ENCODE peak calls at places on chromosome 20, in seven cellular contexts. P is progenitor cell of endocrine pancreas, M is A549, F is CD14-positive monocyte, U is nephron progenitor cell, D is HFFc6, K is endothelial cell of umbilical vein. T is an unnamed sample.

GRCh38 chr20:47969426-47969825 is 184.1 kb upstream of the SULF2 start:
- DNase-seq in P (no peak), M (no peak), F (no peak), U (no peak), D (no peak), K (no peak), T (no peak)

GRCh38 chr20:8315639-8316573 is 183.8 kb downstream of the PLCB1 start:
- DNase-seq in P (no peak), M (no peak), F (no peak), U (no peak), D (no peak), K (no peak), T (no peak)

GRCh38 chr20:14924433-14924832 is 587.0 kb upstream of the FLRT3 start:
- DNase-seq in P (no peak), M (no peak), F (no peak), U (no peak), D (no peak), K (peak; percentile 14), T (no peak)

GRCh38 chr20:62725596-62726268 is 17.1 kb downstream of the NTSR1 start:
- DNase-seq in P (no peak), M (no peak), F (no peak), U (no peak), D (no peak), K (no peak), T (no peak)

GRCh38 chr20:60255866-60256265 is 297.6 kb downstream of the CDH26 start:
- DNase-seq in P (no peak), M (no peak), F (no peak), U (no peak), D (peak; percentile 51), K (no peak), T (no peak)

GRCh38 chr20:50930139-50931047 is 844 bp downstream of the ADNP start:
- DNase-seq in P (peak; percentile 17), M (no peak), F (no peak), U (peak; percentile 53), D (no peak), K (no peak), T (no peak)

GRCh38 chr20:59806578-59806975 is 126.9 kb downstream of the SYCP2 start:
- DNase-seq in P (no peak), M (no peak), F (no peak), U (no peak), D (no peak), K (no peak), T (no peak)

GRCh38 chr20:58308290-58308679 is 1.2 kb upstream of the RAB22A start:
- DNase-seq in P (no peak), M (no peak), F (no peak), U (no peak), D (no peak), K (no peak), T (no peak)

GRCh38 chr20:38091447-38092216 is 58.1 kb downstream of the RPRD1B start:
- DNase-seq in P (no peak), M (no peak), F (no peak), U (no peak), D (no peak), K (no peak), T (no peak)

GRCh38 chr20:1178103-1178502 is 6.7 kb downstream of the TMEM74B start:
- DNase-seq in P (no peak), M (no peak), F (no peak), U (no peak), D (no peak), K (no peak), T (no peak)

GRCh38 chr20:16701296-16701695 is 28.5 kb upstream of the SNRPB2 start:
- DNase-seq in P (no peak), M (no peak), F (no peak), U (no peak), D (no peak), K (peak; percentile 14), T (no peak)

GRCh38 chr20:63947638-63948456 is 8.4 kb downstream of the UCKL1 start:
- DNase-seq in P (no peak), M (no peak), F (no peak), U (no peak), D (no peak), K (no peak), T (no peak)

GRCh38 chr20:40506567-40506966 is 182.5 kb downstream of the MAFB start:
- DNase-seq in P (no peak), M (peak; percentile 9), F (peak; percentile 100), U (no peak), D (no peak), K (peak; percentile 34), T (peak; percentile 15)

GRCh38 chr20:34525709-34526416 is 9.6 kb downstream of the DYNLRB1 start:
- DNase-seq in P (no peak), M (peak; percentile 97), F (no peak), U (no peak), D (peak; percentile 100), K (peak; percentile 99), T (no peak)

GRCh38 chr20:44734938-44735337 is 10.7 kb upstream of the KCNK15 start:
- DNase-seq in P (no peak), M (peak; percentile 63), F (no peak), U (no peak), D (peak; percentile 61), K (no peak), T (no peak)
- TF ChIP-seq CTCF in P (peak; percentile 22), M (no peak), F (no peak), U (peak; percentile 11), D (peak; percentile 72), K (peak; percentile 4), T (no peak)

DNA sequence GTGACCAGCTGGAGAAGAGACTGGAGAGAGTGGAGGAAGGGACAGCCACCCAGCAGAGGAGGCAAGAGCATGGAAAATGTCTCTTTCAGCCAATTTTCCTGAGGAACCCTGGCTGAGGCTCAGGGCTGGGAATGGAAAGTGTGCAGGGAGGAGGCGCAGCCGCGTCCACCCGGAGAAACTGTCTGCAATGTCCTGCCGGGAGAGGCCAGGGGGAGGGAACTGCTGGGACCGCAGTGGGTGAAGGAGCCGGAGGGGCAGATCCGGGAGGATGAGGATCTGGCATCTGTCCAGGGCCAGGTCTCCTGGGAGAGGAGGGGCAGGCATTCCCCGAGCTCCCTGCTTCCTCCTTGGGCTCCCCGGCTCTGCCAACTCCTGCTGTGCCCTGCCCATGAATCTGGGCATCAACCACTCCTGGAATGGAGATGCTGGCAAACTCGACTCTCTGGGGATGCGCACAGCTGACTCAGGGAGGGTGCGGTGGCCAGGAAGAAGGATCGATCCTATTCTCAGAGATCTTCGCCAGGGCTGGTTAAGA is 17.4 kb upstream of the HM13 start:
- DNase-seq in P (no peak), M (no peak), F (no peak), U (no peak), D (no peak), K (no peak), T (no peak)
- TF ChIP-seq CTCF in P (no peak), M (no peak), F (no peak), U (no peak), D (no peak), K (no peak), T (no peak)

DNA sequence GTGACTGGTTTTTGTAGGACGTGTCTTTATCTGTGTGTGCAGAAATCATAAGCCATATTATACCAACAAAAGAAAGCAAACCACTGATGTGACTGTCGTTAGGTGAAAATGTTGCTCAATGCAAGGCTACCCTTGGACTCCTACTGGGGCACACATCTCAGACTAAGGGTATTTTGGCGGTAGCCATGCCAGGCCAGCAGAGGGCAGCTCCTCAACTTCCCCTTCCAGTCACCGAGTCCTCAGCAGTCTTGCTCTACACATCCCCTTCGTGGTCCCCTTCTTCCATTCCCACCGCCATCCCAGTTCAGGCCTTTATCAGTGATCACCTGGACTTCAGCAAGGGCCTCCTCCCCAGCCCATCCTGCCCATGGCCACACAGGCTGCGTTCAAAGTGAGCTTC is 113.7 kb upstream of the GGTLC1 start:
- DNase-seq in P (no peak), M (peak; percentile 25), F (no peak), U (no peak), D (no peak), K (no peak), T (no peak)
- TF ChIP-seq CTCF in P (peak; percentile 49), M (peak; percentile 51), F (peak; percentile 50), U (peak; percentile 33), D (peak; percentile 57), K (peak; percentile 67), T (peak; percentile 28)

GRCh38 chr20:3109350-3110302 is 25.1 kb upstream of the AVP start:
- DNase-seq in P (no peak), M (no peak), F (peak; percentile 27), U (no peak), D (no peak), K (no peak), T (no peak)

GRCh38 chr20:3106658-3107463 is 22.3 kb upstream of the AVP start:
- DNase-seq in P (no peak), M (no peak), F (peak; percentile 12), U (no peak), D (no peak), K (no peak), T (no peak)

GRCh38 chr20:3105256-3106137 is 21.0 kb upstream of the AVP start:
- DNase-seq in P (no peak), M (no peak), F (peak; percentile 5), U (no peak), D (no peak), K (no peak), T (no peak)

GRCh38 chr20:3106185-3106584 is 21.7 kb upstream of the AVP start:
- DNase-seq in P (no peak), M (no peak), F (no peak), U (no peak), D (no peak), K (no peak), T (no peak)

GRCh38 chr20:3107464-3108025 is 23.0 kb upstream of the AVP start:
- DNase-seq in P (no peak), M (no peak), F (peak; percentile 14), U (no peak), D (no peak), K (no peak), T (no peak)
- TF ChIP-seq CTCF in P (no peak), M (no peak), F (no peak), U (no peak), D (no peak), K (no peak), T (no peak)

T was measured in natural killer cell.